ENCODE peak calls at places on chromosomes 3 and 15, in four cellular contexts. I is IMR-90, W is sigmoid colon, Y is tibial nerve. G is an unnamed sample.

GRCh38 chr15:72323752-72324151 is 3.8 kb upstream of the CELF6 start:
- DNase-seq in W (no peak), Y (no peak), I (no peak), G (no peak)

GRCh38 chr3:190281308-190282051 is 40.8 kb downstream of the CLDN1 start:
- DNase-seq in W (no peak), Y (no peak), I (peak; percentile 28), G (no peak)

GRCh38 chr3:10470666-10471336 is 34.6 kb downstream of the ATP2B2 start:
- DNase-seq in Y (no peak), W (no peak), I (no peak), G (no peak)

GRCh38 chr15:45134046-45134445 is 4.3 kb downstream of the DUOX1 start:
- DNase-seq in I (no peak), Y (no peak), W (no peak), G (no peak)

GRCh38 chr15:25866251-25866650 is 3.1 kb upstream of the ATP10A start:
- DNase-seq in W (no peak), I (no peak), Y (no peak), G (no peak)

GRCh38 chr3:145681132-145681531 is 479.9 kb downstream of the PLOD2 start:
- DNase-seq in W (no peak), I (no peak), Y (no peak), G (no peak)

GRCh38 chr3:155391583-155391982 is 98.1 kb upstream of the STRIT1 start:
- DNase-seq in W (peak; percentile 73), I (peak; percentile 12), Y (peak; percentile 68), G (no peak)

GRCh38 chr3:126607214-126607908 is 47.6 kb downstream of the TXNRD3 start:
- DNase-seq in I (peak; percentile 77), Y (no peak), W (no peak), G (no peak)

GRCh38 chr3:149330609-149331008 is 2.8 kb downstream of the TM4SF18 start:
- DNase-seq in Y (no peak), I (peak; percentile 31), W (no peak), G (no peak)

GRCh38 chr3:72306800-72307341 is 521.9 kb upstream of the PROK2 start:
- DNase-seq in W (no peak), I (peak; percentile 33), Y (no peak), G (no peak)

GRCh38 chr3:123914829-123915228 is 30.7 kb upstream of the MYLK start:
- DNase-seq in I (no peak), Y (no peak), W (no peak), G (no peak)

GRCh38 chr15:64045774-64046346 is 425 bp downstream of the DAPK2 start:
- DNase-seq in I (no peak), W (no peak), Y (no peak), G (no peak)

GRCh38 chr15:32840481-32841245 is 122.9 kb downstream of the GREM1 start:
- DNase-seq in W (no peak), Y (no peak), I (peak; percentile 80), G (no peak)

GRCh38 chr3:160546727-160547126 is 18.6 kb downstream of the KPNA4 start:
- DNase-seq in W (no peak), I (no peak), Y (no peak), G (no peak)

GRCh38 chr3:29635888-29636287 is 355.0 kb downstream of the RBMS3 start:
- DNase-seq in W (no peak), Y (no peak), I (peak; percentile 77), G (no peak)

GRCh38 chr3:181316481-181316880 is 326.9 kb upstream of the DNAJC19 start:
- DNase-seq in W (no peak), I (peak; percentile 7), Y (no peak), G (no peak)

GRCh38 chr15:95024388-95024787 is 793.0 kb downstream of the MCTP2 start:
- DNase-seq in Y (no peak), I (peak; percentile 59), W (no peak), G (no peak)

GRCh38 chr3:10333359-10333670 is 12.4 kb upstream of the SEC13 start:
- DNase-seq in W (no peak), Y (no peak), I (no peak), G (no peak)

GRCh38 chr3:144995856-144996255 is 1024.2 kb downstream of the DIPK2A start:
- DNase-seq in W (no peak), I (no peak), Y (no peak), G (no peak)

GRCh38 chr3:12444582-12445468 is 39.5 kb upstream of the TSEN2 start:
- DNase-seq in I (no peak), W (peak; percentile 48), Y (no peak), G (no peak)

GRCh38 chr3:64267774-64268604 is 42.7 kb upstream of the PRICKLE2 start:
- DNase-seq in Y (peak; percentile 52), W (peak; percentile 94), I (peak; percentile 68), G (no peak)

GRCh38 chr15:74208901-74209559 is 6.4 kb upstream of the STRA6 start:
- DNase-seq in W (no peak), Y (no peak), I (peak; percentile 48), G (no peak)

GRCh38 chr15:101379647-101380046 is 84.6 kb upstream of the SNRPA1 start:
- DNase-seq in Y (no peak), W (no peak), I (no peak), G (no peak)

GRCh38 chr15:63858448-63858847 is 24.7 kb upstream of the HERC1 start:
- DNase-seq in I (no peak), Y (no peak), W (no peak), G (no peak)

GRCh38 chr3:133570139-133570936 is 3.1 kb upstream of the CDV3 start:
- DNase-seq in I (peak; percentile 81), Y (no peak), W (no peak), G (no peak)

GRCh38 chr3:52204337-52205073 is 6.5 kb downstream of the ALAS1 start:
- DNase-seq in I (peak; percentile 18), W (no peak), Y (no peak), G (no peak)

GRCh38 chr3:113277886-113278598 is 66.7 kb downstream of the BOC start:
- DNase-seq in W (no peak), Y (no peak), I (no peak), G (no peak)

GRCh38 chr3:2510746-2511145 is 412.1 kb downstream of the CNTN4 start:
- DNase-seq in Y (no peak), I (no peak), W (no peak), G (no peak)

GRCh38 chr3:13872451-13872850 is 7.4 kb downstream of the WNT7A start:
- DNase-seq in W (peak; percentile 40), Y (no peak), I (no peak), G (no peak)

GRCh38 chr15:90421527-90421926 is 33.5 kb downstream of the IQGAP1 start:
- DNase-seq in W (no peak), I (peak; percentile 33), Y (no peak), G (no peak)

DNA sequence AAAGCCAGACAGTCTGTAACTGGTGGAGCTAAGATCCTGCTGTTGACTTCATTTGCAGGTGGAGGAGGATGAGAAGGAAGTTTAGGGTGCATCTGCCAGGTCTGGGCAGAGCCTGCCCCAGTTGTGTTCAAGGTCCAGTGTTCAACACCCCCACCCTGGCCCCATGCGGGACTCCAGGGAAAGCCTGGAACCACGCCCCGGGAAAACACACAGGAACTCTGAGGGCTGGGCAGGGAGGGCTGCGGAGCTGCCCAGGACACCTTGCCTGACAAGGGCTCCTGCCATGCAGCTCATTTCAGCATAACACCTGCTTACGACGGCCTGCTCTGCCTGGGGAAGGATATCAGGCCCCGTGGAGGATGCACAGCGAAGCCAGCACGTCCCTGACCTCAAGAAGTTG is 286.3 kb downstream of the XXYLT1 start:
- DNase-seq in I (no peak), Y (no peak), W (no peak), G (no peak)
- H3K27ac ChIP-seq in I (no peak overlapping the region), Y (no peak overlapping the region), W (no peak overlapping the region), G (no peak overlapping the region)

DNA sequence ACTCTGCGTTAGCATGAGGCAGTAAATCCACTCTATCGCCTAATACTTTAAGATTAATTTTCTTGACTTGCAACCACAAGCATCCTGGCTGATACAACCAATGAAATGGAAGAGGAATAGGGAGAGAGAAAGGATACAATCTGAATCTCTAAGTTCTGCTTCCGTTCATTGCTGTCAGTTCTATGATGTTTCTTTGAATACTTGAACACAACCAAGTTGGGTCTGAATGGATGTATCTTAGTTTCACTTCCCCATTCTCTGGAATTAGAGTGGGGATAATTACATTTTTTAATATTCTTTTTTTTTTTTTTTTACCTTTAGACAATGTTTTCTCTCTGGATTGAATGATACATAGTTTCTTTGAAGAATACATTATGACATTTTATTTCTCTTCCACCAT is 22.9 kb downstream of the PDE8A start:
- DNase-seq in W (no peak), I (no peak), Y (no peak), G (no peak)
- H3K4me1 ChIP-seq in W (peaks cover 31% of the 10 kb centered on the region), I (peaks cover 20% of the 10 kb centered on the region), Y (peaks cover 4% of the 10 kb centered on the region), G (peaks cover 51% of the 10 kb centered on the region)

DNA sequence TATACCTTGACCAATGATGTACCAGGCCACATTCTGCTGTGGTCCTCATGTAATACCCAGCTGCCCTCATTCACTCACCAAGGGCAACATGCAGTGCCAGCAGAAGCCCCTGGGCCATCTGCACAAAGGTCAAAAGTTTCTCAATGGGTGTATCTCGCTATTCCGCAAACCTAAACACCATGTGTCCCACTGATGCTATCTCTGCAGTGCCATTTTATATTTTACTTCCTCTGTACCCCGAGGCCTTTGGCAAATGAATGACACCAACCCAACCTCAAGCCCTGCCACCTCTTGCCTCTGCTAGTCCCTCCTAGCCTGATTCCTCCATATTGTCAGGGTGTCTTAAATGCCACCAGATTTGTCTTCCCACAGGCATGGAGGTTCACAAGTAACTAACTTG is 59.2 kb downstream of the AAGAB start:
- DNase-seq in W (no peak), I (no peak), Y (no peak), G (no peak)
- H3K27ac ChIP-seq in W (no peak overlapping the region), I (peak overlapping the region; percentile 17), Y (peak overlapping the region; percentile 58), G (peak overlapping the region; percentile 19)

DNA sequence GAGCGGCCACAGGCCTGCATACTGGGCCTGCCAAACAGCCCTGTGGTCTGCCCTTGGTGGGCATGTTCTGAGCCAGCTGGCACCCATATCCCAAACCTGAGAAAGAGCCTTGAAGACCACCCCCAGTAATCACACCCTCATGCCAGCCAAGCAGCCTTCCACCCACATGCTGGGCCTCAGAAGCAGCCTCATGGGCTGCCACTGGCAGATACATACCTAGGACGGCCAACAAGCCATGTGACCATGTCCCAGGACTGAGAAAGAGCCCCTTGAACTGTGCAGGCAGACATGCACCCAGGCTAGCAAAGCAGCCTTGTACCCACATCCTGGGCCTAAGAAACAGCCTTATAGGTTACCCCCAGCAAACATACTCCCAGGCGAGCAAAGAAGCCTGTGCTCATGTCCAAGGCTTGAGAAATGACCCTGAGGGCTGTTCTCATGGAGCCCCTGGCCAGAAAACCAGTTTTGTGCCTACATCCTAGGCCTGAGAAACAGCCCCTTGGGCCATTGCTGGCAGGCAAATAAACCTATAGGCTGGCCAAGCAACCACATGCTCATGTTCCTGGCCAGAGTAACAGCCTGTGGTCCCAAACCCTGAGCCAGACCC is 24.9 kb downstream of the TUBGCP5 start:
- DNase-seq in I (no peak), W (no peak), Y (no peak), G (no peak)
- H3K4me1 ChIP-seq in I (no peaks in the 10 kb centered on the region), W (no peaks in the 10 kb centered on the region), Y (no peaks in the 10 kb centered on the region), G (no peaks in the 10 kb centered on the region)

G was measured in esophagus squamous epithelium.